ENCODE peak calls at places on chromosomes 4 and X, in nine cellular contexts. One of them, this sample, is unnamed.

GRCh38 chr4:114659386-114660008 is 60.9 kb downstream of the UGT8 start:
- DNase-seq in D341Med: peak
- DNase-seq in NCI-H226: peak
- DNase-seq in psoas muscle: no peak
- DNase-seq in AG09319: no peak
- DNase-seq in activated CD4-positive, alpha-beta T cell treated with anti-CD3 and anti-CD28 coated beads, Interleukin-2, amount 10 ng/mL, durations not matched to agents 7 days and 5 days: peak
- DNase-seq in upper lobe of right lung: peak
- DNase-seq in adrenal gland: peak
- DNase-seq in NCI-H345: peak
- DNase-seq in this sample: peak

GRCh38 chrX:48558270-48558669 is 16.0 kb upstream of the RBM3 start:
- DNase-seq in NCI-H345: no peak
- DNase-seq in psoas muscle: no peak
- DNase-seq in AG09319: no peak
- DNase-seq in D341Med: no peak
- DNase-seq in upper lobe of right lung: no peak
- DNase-seq in NCI-H226: peak
- DNase-seq in activated CD4-positive, alpha-beta T cell treated with anti-CD3 and anti-CD28 coated beads, Interleukin-2, amount 10 ng/mL, durations not matched to agents 7 days and 5 days: no peak
- DNase-seq in adrenal gland: peak
- DNase-seq in this sample: no peak

GRCh38 chr4:2220016-2220620 is 21.8 kb downstream of the HAUS3 start:
- DNase-seq in D341Med: peak
- DNase-seq in activated CD4-positive, alpha-beta T cell treated with anti-CD3 and anti-CD28 coated beads, Interleukin-2, amount 10 ng/mL, durations not matched to agents 7 days and 5 days: peak
- DNase-seq in AG09319: peak
- DNase-seq in upper lobe of right lung: peak
- DNase-seq in psoas muscle: peak
- DNase-seq in adrenal gland: peak
- DNase-seq in NCI-H226: peak
- DNase-seq in NCI-H345: peak
- DNase-seq in this sample: peak

GRCh38 chr4:53003959-53004358 is 141.8 kb downstream of the RASL11B start:
- DNase-seq in adrenal gland: no peak
- DNase-seq in NCI-H345: no peak
- DNase-seq in AG09319: no peak
- DNase-seq in upper lobe of right lung: no peak
- DNase-seq in activated CD4-positive, alpha-beta T cell treated with anti-CD3 and anti-CD28 coated beads, Interleukin-2, amount 10 ng/mL, durations not matched to agents 7 days and 5 days: no peak
- DNase-seq in D341Med: no peak
- DNase-seq in psoas muscle: no peak
- DNase-seq in NCI-H226: no peak
- DNase-seq in this sample: no peak

GRCh38 chrX:131792356-131792749 is 230.7 kb upstream of the STK26 start:
- DNase-seq in AG09319: peak
- DNase-seq in D341Med: no peak
- DNase-seq in adrenal gland: peak
- DNase-seq in NCI-H226: no peak
- DNase-seq in NCI-H345: peak
- DNase-seq in activated CD4-positive, alpha-beta T cell treated with anti-CD3 and anti-CD28 coated beads, Interleukin-2, amount 10 ng/mL, durations not matched to agents 7 days and 5 days: no peak
- DNase-seq in psoas muscle: peak
- DNase-seq in upper lobe of right lung: no peak
- DNase-seq in this sample: no peak

GRCh38 chr4:187550256-187550950 is 445.2 kb upstream of the ZFP42 start:
- DNase-seq in upper lobe of right lung: no peak
- DNase-seq in AG09319: no peak
- DNase-seq in D341Med: no peak
- DNase-seq in NCI-H226: no peak
- DNase-seq in psoas muscle: no peak
- DNase-seq in NCI-H345: no peak
- DNase-seq in adrenal gland: no peak
- DNase-seq in activated CD4-positive, alpha-beta T cell treated with anti-CD3 and anti-CD28 coated beads, Interleukin-2, amount 10 ng/mL, durations not matched to agents 7 days and 5 days: no peak
- DNase-seq in this sample: no peak

GRCh38 chrX:39821011-39821708 is 276.6 kb downstream of the BCOR start:
- DNase-seq in activated CD4-positive, alpha-beta T cell treated with anti-CD3 and anti-CD28 coated beads, Interleukin-2, amount 10 ng/mL, durations not matched to agents 7 days and 5 days: no peak
- DNase-seq in NCI-H226: no peak
- DNase-seq in AG09319: no peak
- DNase-seq in NCI-H345: peak
- DNase-seq in adrenal gland: no peak
- DNase-seq in psoas muscle: no peak
- DNase-seq in D341Med: peak
- DNase-seq in upper lobe of right lung: no peak
- DNase-seq in this sample: peak

GRCh38 chr4:98210293-98210692 is 50.9 kb upstream of the RAP1GDS1 start:
- DNase-seq in upper lobe of right lung: no peak
- DNase-seq in NCI-H345: no peak
- DNase-seq in NCI-H226: no peak
- DNase-seq in activated CD4-positive, alpha-beta T cell treated with anti-CD3 and anti-CD28 coated beads, Interleukin-2, amount 10 ng/mL, durations not matched to agents 7 days and 5 days: no peak
- DNase-seq in psoas muscle: no peak
- DNase-seq in AG09319: no peak
- DNase-seq in adrenal gland: no peak
- DNase-seq in D341Med: no peak
- DNase-seq in this sample: no peak

GRCh38 chr4:40363382-40363920 is 28.3 kb downstream of the CHRNA9 start:
- DNase-seq in AG09319: no peak
- DNase-seq in activated CD4-positive, alpha-beta T cell treated with anti-CD3 and anti-CD28 coated beads, Interleukin-2, amount 10 ng/mL, durations not matched to agents 7 days and 5 days: no peak
- DNase-seq in NCI-H345: no peak
- DNase-seq in adrenal gland: no peak
- DNase-seq in D341Med: no peak
- DNase-seq in psoas muscle: no peak
- DNase-seq in NCI-H226: no peak
- DNase-seq in upper lobe of right lung: no peak
- DNase-seq in this sample: no peak

GRCh38 chrX:49192722-49193328 is 6.7 kb upstream of the PRICKLE3 start:
- DNase-seq in upper lobe of right lung: no peak
- DNase-seq in NCI-H226: no peak
- DNase-seq in D341Med: no peak
- DNase-seq in AG09319: no peak
- DNase-seq in activated CD4-positive, alpha-beta T cell treated with anti-CD3 and anti-CD28 coated beads, Interleukin-2, amount 10 ng/mL, durations not matched to agents 7 days and 5 days: peak
- DNase-seq in adrenal gland: no peak
- DNase-seq in psoas muscle: no peak
- DNase-seq in NCI-H345: peak
- DNase-seq in this sample: no peak

GRCh38 chrX:103157511-103158316 is 57.2 kb upstream of the BEX4 start:
- DNase-seq in AG09319: no peak
- DNase-seq in upper lobe of right lung: no peak
- DNase-seq in D341Med: peak
- DNase-seq in adrenal gland: peak
- DNase-seq in NCI-H226: peak
- DNase-seq in NCI-H345: peak
- DNase-seq in psoas muscle: no peak
- DNase-seq in activated CD4-positive, alpha-beta T cell treated with anti-CD3 and anti-CD28 coated beads, Interleukin-2, amount 10 ng/mL, durations not matched to agents 7 days and 5 days: peak
- DNase-seq in this sample: no peak

GRCh38 chr4:121278811-121279368 is 101.9 kb downstream of the QRFPR start:
- DNase-seq in upper lobe of right lung: no peak
- DNase-seq in adrenal gland: no peak
- DNase-seq in NCI-H345: no peak
- DNase-seq in psoas muscle: no peak
- DNase-seq in D341Med: no peak
- DNase-seq in activated CD4-positive, alpha-beta T cell treated with anti-CD3 and anti-CD28 coated beads, Interleukin-2, amount 10 ng/mL, durations not matched to agents 7 days and 5 days: no peak
- DNase-seq in NCI-H226: peak
- DNase-seq in AG09319: no peak
- DNase-seq in this sample: no peak

GRCh38 chr4:155952546-155952945 is 1.1 kb downstream of the CTSO start:
- DNase-seq in D341Med: no peak
- DNase-seq in upper lobe of right lung: no peak
- DNase-seq in AG09319: no peak
- DNase-seq in NCI-H226: no peak
- DNase-seq in activated CD4-positive, alpha-beta T cell treated with anti-CD3 and anti-CD28 coated beads, Interleukin-2, amount 10 ng/mL, durations not matched to agents 7 days and 5 days: no peak
- DNase-seq in NCI-H345: no peak
- DNase-seq in psoas muscle: no peak
- DNase-seq in adrenal gland: no peak
- DNase-seq in this sample: no peak